ENCODE peak calls at places on chromosomes 6 and 20, in seven cellular contexts. U, L, T, R, I, P and X are unnamed samples.
A peak's percentile ranks its signal among the peaks of the same experiment; 100 is the strongest.

GRCh38 chr6:93182933-93183479 is 236.4 kb downstream of the EPHA7 start:
- DNase-seq in U (no peak), L (no peak), T (no peak), R (no peak), I (no peak), P (no peak), X (no peak)

GRCh38 chr20:38735172-38735571 is 10.9 kb downstream of the SLC32A1 start:
- DNase-seq in U (no peak), L (no peak), T (no peak), R (no peak), I (no peak), P (no peak), X (no peak)

GRCh38 chr6:43396408-43397149 is 27.1 kb upstream of the ZNF318 start:
- DNase-seq in U (no peak), L (no peak), T (no peak), R (no peak), I (no peak), P (no peak), X (no peak)

GRCh38 chr20:36572701-36573102 is 695 bp upstream of the TGIF2 start:
- DNase-seq in U (no peak), L (no peak), T (peak; percentile 48), R (peak; percentile 46), I (no peak), P (no peak), X (peak; percentile 33)

GRCh38 chr6:163725008-163725941 is 310.8 kb downstream of the QKI start:
- DNase-seq in U (no peak), L (no peak), T (no peak), R (no peak), I (peak; percentile 69), P (no peak), X (no peak)

GRCh38 chr6:141877275-141877983 is 255.3 kb upstream of the GJE1 start:
- DNase-seq in U (no peak), L (no peak), T (no peak), R (no peak), I (no peak), P (no peak), X (no peak)

GRCh38 chr20:41145317-41145716 is 8.0 kb downstream of the PLCG1 start:
- DNase-seq in U (no peak), L (no peak), T (no peak), R (no peak), I (no peak), P (no peak), X (no peak)

GRCh38 chr6:54267798-54268197 is 40.4 kb upstream of the TINAG start:
- DNase-seq in U (no peak), L (no peak), T (no peak), R (peak; percentile 42), I (peak; percentile 15), P (no peak), X (no peak)

GRCh38 chr6:130337534-130337933 is 28.3 kb upstream of the TMEM200A start:
- DNase-seq in U (no peak), L (no peak), T (no peak), R (no peak), I (no peak), P (no peak), X (no peak)

GRCh38 chr6:127539292-127539691 is 20.2 kb upstream of the MTCL3 start:
- DNase-seq in U (no peak), L (no peak), T (no peak), R (peak; percentile 21), I (no peak), P (peak; percentile 18), X (no peak)

GRCh38 chr20:4788314-4788713 is 66.6 kb downstream of the PRND start:
- DNase-seq in U (no peak), L (no peak), T (no peak), R (no peak), I (no peak), P (no peak), X (no peak)

GRCh38 chr6:70210462-70210861 is 92.4 kb downstream of the COL9A1 start:
- DNase-seq in U (no peak), L (no peak), T (no peak), R (no peak), I (no peak), P (no peak), X (no peak)

GRCh38 chr6:82906951-82907350 is 158.7 kb downstream of the UBE3D start:
- DNase-seq in U (no peak), L (no peak), T (no peak), R (peak; percentile 85), I (no peak), P (no peak), X (no peak)

GRCh38 chr20:23397961-23398360 is 23.3 kb downstream of the NAPB start:
- DNase-seq in U (no peak), L (peak; percentile 45), T (no peak), R (peak; percentile 36), I (no peak), P (no peak), X (no peak)

GRCh38 chr6:138087549-138087948 is 19.7 kb downstream of the PERP start:
- DNase-seq in U (no peak), L (no peak), T (no peak), R (peak; percentile 37), I (no peak), P (no peak), X (no peak)

GRCh38 chr6:32852018-32852843 is 1.3 kb downstream of the TAP1 start:
- DNase-seq in U (no peak), L (peak; percentile 92), T (peak; percentile 23), R (peak; percentile 13), I (no peak), P (no peak), X (no peak)

GRCh38 chr20:50980851-50981713 is 22.5 kb downstream of the MOCS3 start:
- DNase-seq in U (peak; percentile 47), L (no peak), T (peak; percentile 54), R (peak; percentile 50), I (peak; percentile 80), P (peak; percentile 45), X (peak; percentile 32)

GRCh38 chr20:19964289-19965263 is 52.6 kb upstream of the NAA20 start:
- DNase-seq in U (peak; percentile 73), L (no peak), T (no peak), R (peak; percentile 86), I (peak; percentile 21), P (no peak), X (no peak)

GRCh38 chr20:6956574-6956973 is 189.1 kb downstream of the BMP2 start:
- DNase-seq in U (no peak), L (no peak), T (no peak), R (peak; percentile 69), I (no peak), P (no peak), X (no peak)
- H3K9me3 ChIP-seq in U (no peaks in the 10 kb centered on the region), L (no peaks in the 10 kb centered on the region), T (no peaks in the 10 kb centered on the region), R (no peaks in the 10 kb centered on the region), I (no peaks in the 10 kb centered on the region), P (no peaks in the 10 kb centered on the region), X (no peaks in the 10 kb centered on the region)

DNA sequence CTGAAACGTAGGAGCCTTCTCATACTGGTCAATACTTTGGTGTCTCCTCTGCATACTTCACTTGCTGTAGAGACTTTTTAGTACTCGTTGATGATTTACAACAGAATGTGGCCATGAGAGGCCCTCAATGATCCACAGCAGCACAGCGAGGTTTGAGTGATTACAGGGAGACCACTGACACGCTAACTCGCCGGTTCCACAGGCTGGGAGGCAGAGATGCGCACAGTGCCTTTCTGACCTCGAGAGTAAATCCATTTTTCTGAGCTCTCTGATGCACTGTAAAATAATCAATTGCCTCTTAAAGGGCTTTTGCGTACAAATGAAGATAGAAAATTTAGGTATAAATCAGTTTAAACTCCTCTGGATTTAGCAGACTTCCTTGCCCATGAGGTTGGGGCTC is 56.2 kb upstream of the TBC1D7 start:
- DNase-seq in U (no peak), L (no peak), T (no peak), R (no peak), I (no peak), P (no peak), X (no peak)
- H3K9me3 ChIP-seq in U (no peaks in the 10 kb centered on the region), L (no peaks in the 10 kb centered on the region), T (no peaks in the 10 kb centered on the region), R (no peaks in the 10 kb centered on the region), I (no peaks in the 10 kb centered on the region), P (no peaks in the 10 kb centered on the region), X (no peaks in the 10 kb centered on the region)

GRCh38 chr20:49279677-49280462 is 2.0 kb upstream of the ZNFX1 start:
- DNase-seq in U (no peak), L (no peak), T (no peak), R (no peak), I (no peak), P (no peak), X (no peak)

GRCh38 chr20:49280463-49281058 is 2.7 kb upstream of the ZNFX1 start:
- DNase-seq in U (no peak), L (no peak), T (no peak), R (no peak), I (no peak), P (no peak), X (no peak)

GRCh38 chr20:49282584-49283171 is 4.8 kb upstream of the ZNFX1 start:
- DNase-seq in U (no peak), L (no peak), T (no peak), R (no peak), I (no peak), P (no peak), X (no peak)

GRCh38 chr20:49281913-49282467 is 4.1 kb upstream of the ZNFX1 start:
- DNase-seq in U (no peak), L (no peak), T (no peak), R (no peak), I (no peak), P (no peak), X (no peak)

DNA sequence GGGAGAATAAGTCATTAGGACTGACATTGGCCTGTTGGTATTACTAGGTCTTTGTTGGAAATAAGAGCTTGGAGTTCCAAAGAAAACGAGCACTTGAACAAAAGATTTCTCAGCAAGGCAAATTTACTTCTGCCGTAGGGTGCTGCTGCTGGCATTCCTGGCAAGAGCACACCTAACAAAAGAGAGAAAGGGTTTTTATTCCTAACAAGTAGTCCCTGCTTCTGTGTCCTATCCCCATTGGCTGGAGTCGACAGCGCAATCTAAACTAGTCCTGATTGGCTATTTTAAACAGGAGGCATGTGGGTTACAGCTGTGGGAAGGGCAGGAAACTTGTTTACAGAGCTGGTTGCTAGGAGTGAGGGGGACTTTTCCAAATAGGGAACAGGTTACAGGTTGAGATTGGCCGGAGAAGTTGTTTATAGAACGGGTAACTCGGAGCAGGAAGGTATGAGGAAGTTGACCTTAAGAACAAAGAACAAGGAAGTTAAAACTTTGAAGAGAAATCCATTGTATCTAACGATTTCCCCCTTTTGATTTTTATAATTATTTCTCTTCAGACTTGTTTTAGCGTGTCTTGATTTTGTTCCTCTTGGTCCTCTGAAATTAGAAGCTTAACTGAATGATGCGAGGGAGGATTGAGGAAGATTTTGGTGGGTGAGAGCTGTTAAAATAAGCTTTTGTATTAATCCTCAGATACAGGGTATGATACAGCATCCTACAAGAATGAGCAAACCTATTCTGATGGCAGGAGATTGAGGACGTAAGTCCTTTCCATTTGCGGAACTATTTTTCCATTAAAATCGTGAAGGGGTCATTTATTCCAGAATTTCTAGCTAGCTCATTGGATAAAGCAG is 3.4 kb upstream of the ZNFX1 start:
- DNase-seq in U (no peak), L (no peak), T (no peak), R (peak; percentile 53), I (peak; percentile 47), P (no peak), X (no peak)
- H3K9me3 ChIP-seq in U (no peaks in the 10 kb centered on the region), L (peaks cover 35% of the 10 kb centered on the region), T (peaks cover 60% of the 10 kb centered on the region), R (peaks cover 12% of the 10 kb centered on the region), I (no peaks in the 10 kb centered on the region), P (peaks cover 53% of the 10 kb centered on the region), X (peaks cover 65% of the 10 kb centered on the region)

DNA sequence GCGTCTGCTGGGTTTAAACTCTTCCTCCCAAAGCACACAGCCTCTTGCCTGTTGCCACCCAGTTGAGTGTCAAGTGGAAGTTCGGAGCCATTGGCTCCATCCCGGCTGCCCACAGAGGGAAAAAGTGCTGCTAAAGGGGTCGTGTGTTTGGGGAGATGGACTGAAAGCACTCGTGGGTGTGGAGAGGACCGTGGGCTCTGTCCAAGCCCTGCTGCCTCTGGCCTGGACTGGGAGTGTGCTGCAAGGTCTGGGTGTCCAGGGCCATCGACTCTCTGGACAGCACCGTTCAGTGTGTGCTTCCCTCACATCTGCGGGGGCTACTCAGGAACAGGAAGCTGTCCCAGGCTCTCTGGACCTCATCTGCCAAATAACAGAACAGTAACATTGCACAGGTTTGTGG is 269.3 kb downstream of the DLL1 start:
- DNase-seq in U (no peak), L (no peak), T (no peak), R (no peak), I (no peak), P (no peak), X (no peak)
- H3K9me3 ChIP-seq in U (no peaks in the 10 kb centered on the region), L (no peaks in the 10 kb centered on the region), T (no peaks in the 10 kb centered on the region), R (no peaks in the 10 kb centered on the region), I (no peaks in the 10 kb centered on the region), P (no peaks in the 10 kb centered on the region), X (no peaks in the 10 kb centered on the region)